ENCODE peak calls at places on chromosomes 12 and 14, in ten cellular contexts. One of them, this sample, is unnamed. For H3K4me1, the result is how much of the 10 kb centered on the place peaks cover.

GRCh38 chr14:81565441-81566290 is 32.0 kb upstream of the SEL1L start:
- DNase-seq in A549: peak
- DNase-seq in GM12878: no peak
- DNase-seq in suprapubic skin: no peak
- DNase-seq in stomach: no peak
- DNase-seq in tibial nerve: no peak
- DNase-seq in sigmoid colon: no peak
- DNase-seq in transverse colon: no peak
- DNase-seq in H1: no peak
- DNase-seq in HepG2: peak
- DNase-seq in this sample: no peak

GRCh38 chr12:65859519-65859918 is 35.2 kb downstream of the HMGA2 start:
- DNase-seq in A549: no peak
- DNase-seq in GM12878: no peak
- DNase-seq in suprapubic skin: no peak
- DNase-seq in stomach: no peak
- DNase-seq in tibial nerve: no peak
- DNase-seq in sigmoid colon: no peak
- DNase-seq in transverse colon: no peak
- DNase-seq in H1: no peak
- DNase-seq in HepG2: no peak
- DNase-seq in this sample: no peak

GRCh38 chr14:23299558-23299957 is 3.1 kb downstream of the PPP1R3E start:
- DNase-seq in A549: peak
- DNase-seq in GM12878: no peak
- DNase-seq in suprapubic skin: no peak
- DNase-seq in stomach: no peak
- DNase-seq in tibial nerve: no peak
- DNase-seq in sigmoid colon: no peak
- DNase-seq in transverse colon: no peak
- DNase-seq in H1: no peak
- DNase-seq in HepG2: peak
- DNase-seq in this sample: no peak

GRCh38 chr12:130715996-130716917 is at the start of gene RIMBP2:
- DNase-seq in A549: peak
- DNase-seq in GM12878: no peak
- DNase-seq in suprapubic skin: no peak
- DNase-seq in stomach: peak
- DNase-seq in tibial nerve: no peak
- DNase-seq in sigmoid colon: peak
- DNase-seq in transverse colon: no peak
- DNase-seq in H1: peak
- DNase-seq in HepG2: no peak
- DNase-seq in this sample: peak

GRCh38 chr12:53054112-53054878 is 4.4 kb downstream of the TNS2 start:
- DNase-seq in A549: peak
- DNase-seq in GM12878: peak
- DNase-seq in suprapubic skin: peak
- DNase-seq in stomach: peak
- DNase-seq in tibial nerve: peak
- DNase-seq in sigmoid colon: peak
- DNase-seq in transverse colon: peak
- DNase-seq in H1: peak
- DNase-seq in HepG2: peak
- DNase-seq in this sample: peak

GRCh38 chr14:73759183-73759713 is 45.1 kb upstream of the PNMA1 start:
- DNase-seq in A549: no peak
- DNase-seq in GM12878: no peak
- DNase-seq in suprapubic skin: peak
- DNase-seq in stomach: peak
- DNase-seq in tibial nerve: peak
- DNase-seq in sigmoid colon: peak
- DNase-seq in transverse colon: peak
- DNase-seq in H1: no peak
- DNase-seq in HepG2: no peak
- DNase-seq in this sample: peak

GRCh38 chr14:69170848-69171247 is 17.9 kb upstream of the DCAF5 start:
- DNase-seq in A549: no peak
- DNase-seq in GM12878: no peak
- DNase-seq in suprapubic skin: no peak
- DNase-seq in stomach: no peak
- DNase-seq in tibial nerve: no peak
- DNase-seq in sigmoid colon: no peak
- DNase-seq in transverse colon: no peak
- DNase-seq in H1: no peak
- DNase-seq in HepG2: no peak
- DNase-seq in this sample: no peak

GRCh38 chr12:124914392-124915248 is at the start of gene UBC:
- DNase-seq in A549: peak
- DNase-seq in GM12878: no peak
- DNase-seq in suprapubic skin: peak
- DNase-seq in stomach: peak
- DNase-seq in tibial nerve: peak
- DNase-seq in sigmoid colon: peak
- DNase-seq in transverse colon: peak
- DNase-seq in H1: peak
- DNase-seq in HepG2: peak
- DNase-seq in this sample: peak

GRCh38 chr14:96811265-96811664 is 14.1 kb downstream of the VRK1 start:
- DNase-seq in A549: no peak
- DNase-seq in GM12878: no peak
- DNase-seq in suprapubic skin: no peak
- DNase-seq in stomach: no peak
- DNase-seq in tibial nerve: no peak
- DNase-seq in sigmoid colon: no peak
- DNase-seq in transverse colon: no peak
- DNase-seq in H1: no peak
- DNase-seq in HepG2: no peak
- DNase-seq in this sample: no peak

GRCh38 chr12:3035815-3036702 is 41.1 kb upstream of the TSPAN9 start:
- DNase-seq in A549: no peak
- DNase-seq in GM12878: no peak
- DNase-seq in suprapubic skin: no peak
- DNase-seq in stomach: no peak
- DNase-seq in tibial nerve: no peak
- DNase-seq in sigmoid colon: no peak
- DNase-seq in transverse colon: no peak
- DNase-seq in H1: no peak
- DNase-seq in HepG2: no peak
- DNase-seq in this sample: no peak

GRCh38 chr12:46108721-46109120 is 118.3 kb upstream of the SCAF11 start:
- DNase-seq in A549: no peak
- DNase-seq in GM12878: peak
- DNase-seq in suprapubic skin: no peak
- DNase-seq in stomach: no peak
- DNase-seq in tibial nerve: no peak
- DNase-seq in sigmoid colon: no peak
- DNase-seq in transverse colon: no peak
- DNase-seq in H1: no peak
- DNase-seq in HepG2: no peak
- DNase-seq in this sample: no peak

GRCh38 chr12:90922068-90922743 is 32.8 kb downstream of the CCER1 start:
- DNase-seq in A549: no peak
- DNase-seq in GM12878: no peak
- DNase-seq in suprapubic skin: no peak
- DNase-seq in stomach: no peak
- DNase-seq in tibial nerve: no peak
- DNase-seq in sigmoid colon: no peak
- DNase-seq in transverse colon: no peak
- DNase-seq in H1: no peak
- DNase-seq in HepG2: no peak
- DNase-seq in this sample: no peak

DNA sequence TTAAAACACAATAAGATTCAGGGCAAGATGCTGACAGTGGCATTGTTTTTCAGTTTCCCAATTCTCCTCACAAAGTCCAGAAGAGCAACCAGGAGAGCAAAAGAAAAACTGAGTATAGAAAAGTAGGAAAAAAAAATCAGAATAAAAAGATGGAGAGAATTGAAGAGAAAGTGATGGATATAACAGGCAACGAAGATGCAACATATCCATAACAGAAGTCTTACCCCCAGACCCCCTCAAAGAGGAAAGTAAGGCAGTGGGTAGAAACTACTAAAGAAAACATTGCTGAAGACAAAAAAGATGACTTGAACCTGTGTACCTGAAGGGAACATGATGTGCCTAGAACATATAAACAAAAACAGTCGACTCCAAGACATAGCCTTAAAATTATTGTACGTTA is 10.6 kb downstream of the TCL1A start:
- DNase-seq in A549: no peak
- DNase-seq in GM12878: no peak
- DNase-seq in suprapubic skin: no peak
- DNase-seq in stomach: no peak
- DNase-seq in tibial nerve: no peak
- DNase-seq in sigmoid colon: no peak
- DNase-seq in transverse colon: no peak
- DNase-seq in H1: no peak
- DNase-seq in HepG2: no peak
- DNase-seq in this sample: no peak
- H3K4me1 ChIP-seq in A549: under half
- H3K4me1 ChIP-seq in GM12878: under half
- H3K4me1 ChIP-seq in suprapubic skin: under half
- H3K4me1 ChIP-seq in stomach: under half
- H3K4me1 ChIP-seq in tibial nerve: under half
- H3K4me1 ChIP-seq in sigmoid colon: under half
- H3K4me1 ChIP-seq in transverse colon: under half
- H3K4me1 ChIP-seq in H1: under half
- H3K4me1 ChIP-seq in HepG2: under half
- H3K4me1 ChIP-seq in this sample: under half

DNA sequence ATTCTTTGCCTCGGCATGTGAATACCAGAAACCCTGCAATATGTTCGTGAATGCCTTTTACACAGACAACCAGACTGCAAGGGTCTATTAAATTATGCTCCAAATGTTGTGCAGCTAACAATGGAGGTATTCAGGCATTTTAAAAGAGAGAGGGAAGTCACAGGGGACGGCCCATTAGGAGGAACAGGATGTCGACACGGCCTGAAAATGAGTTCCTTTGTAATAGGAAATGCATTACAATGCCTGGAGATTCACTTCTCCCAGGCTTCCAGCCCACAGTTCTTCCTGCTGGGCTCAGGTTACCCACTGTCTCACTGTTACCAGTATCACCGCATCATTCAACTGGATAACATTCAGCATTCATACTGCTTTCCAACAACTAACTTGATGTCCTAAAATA is 2.5 kb downstream of the DUSP6 start:
- DNase-seq in A549: no peak
- DNase-seq in GM12878: no peak
- DNase-seq in suprapubic skin: no peak
- DNase-seq in stomach: no peak
- DNase-seq in tibial nerve: no peak
- DNase-seq in sigmoid colon: peak
- DNase-seq in transverse colon: peak
- DNase-seq in H1: no peak
- DNase-seq in HepG2: no peak
- DNase-seq in this sample: no peak
- TF ChIP-seq POLR2A in A549: no peak
- TF ChIP-seq POLR2A in GM12878: no peak
- TF ChIP-seq POLR2A in suprapubic skin: no peak
- TF ChIP-seq POLR2A in stomach: no peak
- TF ChIP-seq POLR2A in tibial nerve: peak
- TF ChIP-seq POLR2A in sigmoid colon: no peak
- TF ChIP-seq POLR2A in transverse colon: peak
- TF ChIP-seq POLR2A in H1: peak
- TF ChIP-seq POLR2A in HepG2: no peak
- TF ChIP-seq POLR2A in this sample: no peak

DNA sequence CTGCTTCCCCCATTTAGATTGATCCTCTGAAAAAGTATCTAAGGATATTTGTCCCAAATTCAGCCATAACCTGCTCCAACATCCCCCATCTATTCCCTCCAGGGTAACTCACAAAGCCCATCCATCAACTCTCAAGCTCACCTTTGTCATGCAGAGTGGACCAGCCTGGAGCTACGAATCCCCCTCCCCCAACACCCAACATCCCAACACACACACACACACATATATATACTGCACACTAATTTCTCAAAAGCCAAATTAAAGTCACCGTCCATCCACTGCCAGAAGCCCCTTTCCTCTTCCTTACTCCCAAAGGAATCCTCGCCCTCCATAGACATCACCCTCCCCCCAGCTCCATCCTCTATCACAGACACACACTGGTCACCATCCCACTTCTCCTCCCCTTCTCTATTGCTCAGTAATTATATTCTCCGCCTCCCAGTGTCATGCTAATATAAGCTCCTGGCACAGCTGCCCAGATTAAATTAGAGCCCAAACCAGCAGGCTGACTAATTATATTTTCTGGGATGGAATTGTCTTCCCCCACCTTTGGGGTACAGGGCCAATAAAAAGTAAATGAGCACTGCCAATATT is 13.4 kb upstream of the TESPA1 start:
- DNase-seq in A549: no peak
- DNase-seq in GM12878: no peak
- DNase-seq in suprapubic skin: no peak
- DNase-seq in stomach: no peak
- DNase-seq in tibial nerve: no peak
- DNase-seq in sigmoid colon: no peak
- DNase-seq in transverse colon: no peak
- DNase-seq in H1: no peak
- DNase-seq in HepG2: no peak
- DNase-seq in this sample: no peak
- TF ChIP-seq EP300 in A549: no peak
- TF ChIP-seq EP300 in GM12878: no peak
- TF ChIP-seq EP300 in suprapubic skin: no peak
- TF ChIP-seq EP300 in stomach: no peak
- TF ChIP-seq EP300 in tibial nerve: no peak
- TF ChIP-seq EP300 in sigmoid colon: no peak
- TF ChIP-seq EP300 in transverse colon: no peak
- TF ChIP-seq EP300 in H1: no peak
- TF ChIP-seq EP300 in HepG2: no peak
- TF ChIP-seq EP300 in this sample: no peak

GRCh38 chr14:93035917-93036651 is 79.6 kb downstream of the ITPK1 start:
- DNase-seq in A549: peak
- DNase-seq in GM12878: no peak
- DNase-seq in suprapubic skin: no peak
- DNase-seq in stomach: no peak
- DNase-seq in tibial nerve: no peak
- DNase-seq in sigmoid colon: peak
- DNase-seq in transverse colon: no peak
- DNase-seq in H1: no peak
- DNase-seq in HepG2: peak
- DNase-seq in this sample: peak

GRCh38 chr14:93037354-93037753 is 78.4 kb downstream of the ITPK1 start:
- DNase-seq in A549: no peak
- DNase-seq in GM12878: no peak
- DNase-seq in suprapubic skin: no peak
- DNase-seq in stomach: no peak
- DNase-seq in tibial nerve: no peak
- DNase-seq in sigmoid colon: no peak
- DNase-seq in transverse colon: no peak
- DNase-seq in H1: no peak
- DNase-seq in HepG2: no peak
- DNase-seq in this sample: no peak

GRCh38 chr14:93035585-93035916 is 80.2 kb downstream of the ITPK1 start:
- DNase-seq in A549: no peak
- DNase-seq in GM12878: no peak
- DNase-seq in suprapubic skin: no peak
- DNase-seq in stomach: no peak
- DNase-seq in tibial nerve: no peak
- DNase-seq in sigmoid colon: no peak
- DNase-seq in transverse colon: no peak
- DNase-seq in H1: no peak
- DNase-seq in HepG2: no peak
- DNase-seq in this sample: no peak

GRCh38 chr14:93034671-93034994 is 81.1 kb downstream of the ITPK1 start:
- DNase-seq in A549: no peak
- DNase-seq in GM12878: no peak
- DNase-seq in suprapubic skin: no peak
- DNase-seq in stomach: no peak
- DNase-seq in tibial nerve: no peak
- DNase-seq in sigmoid colon: no peak
- DNase-seq in transverse colon: no peak
- DNase-seq in H1: no peak
- DNase-seq in HepG2: no peak
- DNase-seq in this sample: no peak

GRCh38 chr14:93036652-93037341 is 78.9 kb downstream of the ITPK1 start:
- DNase-seq in A549: peak
- DNase-seq in GM12878: no peak
- DNase-seq in suprapubic skin: no peak
- DNase-seq in stomach: no peak
- DNase-seq in tibial nerve: no peak
- DNase-seq in sigmoid colon: peak
- DNase-seq in transverse colon: no peak
- DNase-seq in H1: no peak
- DNase-seq in HepG2: peak
- DNase-seq in this sample: peak
- H3K4me1 ChIP-seq in A549: half or more
- H3K4me1 ChIP-seq in GM12878: under half
- H3K4me1 ChIP-seq in suprapubic skin: half or more
- H3K4me1 ChIP-seq in stomach: half or more
- H3K4me1 ChIP-seq in tibial nerve: half or more
- H3K4me1 ChIP-seq in sigmoid colon: half or more
- H3K4me1 ChIP-seq in transverse colon: half or more
- H3K4me1 ChIP-seq in H1: half or more
- H3K4me1 ChIP-seq in HepG2: half or more
- H3K4me1 ChIP-seq in this sample: under half

This sample was measured in ovary.